ENCODE peak calls at places on chromosome 7, in nine cellular contexts. C is CD4-positive, alpha-beta memory T cell; N is GM23248; L is lower lobe of right lung; B is A549; G is Panc1; S is colonic mucosa; V is Caco-2; P is heart left ventricle. Q is an unnamed sample.
A peak's percentile ranks its signal among the peaks of the same experiment; 100 is the strongest.

GRCh38 chr7:42250411-42250810 is 13.4 kb upstream of the GLI3 start:
- DNase-seq in C (no peak), N (no peak), L (no peak), B (no peak), G (no peak), S (no peak), V (no peak), P (no peak), Q (no peak)

GRCh38 chr7:5500056-5500776 is 76.6 kb upstream of the TNRC18 start:
- DNase-seq in C (no peak), N (no peak), L (no peak), B (no peak), G (no peak), S (no peak), V (no peak), P (no peak), Q (no peak)

GRCh38 chr7:54995631-54996340 is 23.0 kb upstream of the EGFR start:
- DNase-seq in C (peak; percentile 12), N (peak; percentile 61), L (no peak), B (peak; percentile 74), G (peak; percentile 84), S (peak; percentile 47), V (no peak), P (no peak), Q (peak; percentile 59)

GRCh38 chr7:1668486-1668931 is 1.6 kb upstream of the ELFN1 start:
- DNase-seq in C (no peak), N (no peak), L (peak; percentile 35), B (peak; percentile 46), G (no peak), S (no peak), V (no peak), P (peak; percentile 47), Q (no peak)

GRCh38 chr7:22559829-22560489 is 60.0 kb upstream of the STEAP1B start:
- DNase-seq in C (peak; percentile 63), N (peak; percentile 92), L (peak; percentile 66), B (peak; percentile 85), G (peak; percentile 86), S (peak; percentile 66), V (peak; percentile 82), P (peak; percentile 70), Q (peak; percentile 95)

GRCh38 chr7:115825736-115826135 is 204.8 kb downstream of the TFEC start:
- DNase-seq in C (no peak), N (peak; percentile 42), L (no peak), B (no peak), G (no peak), S (no peak), V (no peak), P (no peak), Q (peak; percentile 36)

GRCh38 chr7:29457565-29457971 is 106.1 kb upstream of the PRR15 start:
- DNase-seq in C (no peak), N (peak; percentile 65), L (no peak), B (no peak), G (no peak), S (peak; percentile 14), V (no peak), P (no peak), Q (peak; percentile 44)

GRCh38 chr7:153847828-153848227 is 204.4 kb upstream of the DPP6 start:
- DNase-seq in C (no peak), N (no peak), L (no peak), B (no peak), G (no peak), S (no peak), V (no peak), P (no peak), Q (no peak)

GRCh38 chr7:2266911-2267310 is 24.9 kb downstream of the NUDT1 start:
- DNase-seq in C (no peak), N (peak; percentile 64), L (no peak), B (peak; percentile 61), G (no peak), S (no peak), V (no peak), P (no peak), Q (peak; percentile 56)

GRCh38 chr7:18497082-18497481 is 1.5 kb downstream of the HDAC9 start:
- DNase-seq in C (no peak), N (no peak), L (no peak), B (no peak), G (no peak), S (no peak), V (no peak), P (no peak), Q (no peak)

GRCh38 chr7:133540096-133540860 is 287.4 kb downstream of the EXOC4 start:
- DNase-seq in C (no peak), N (no peak), L (no peak), B (no peak), G (no peak), S (no peak), V (no peak), P (no peak), Q (no peak)

GRCh38 chr7:110786576-110786975 is 304.4 kb upstream of the LRRN3 start:
- DNase-seq in C (no peak), N (no peak), L (no peak), B (no peak), G (no peak), S (no peak), V (no peak), P (no peak), Q (no peak)

GRCh38 chr7:44259547-44260457 is 59.0 kb downstream of the YKT6 start:
- DNase-seq in C (no peak), N (peak; percentile 97), L (no peak), B (no peak), G (no peak), S (peak; percentile 38), V (no peak), P (peak; percentile 70), Q (peak; percentile 78)

GRCh38 chr7:99597762-99598501 is at the start of gene TMEM225B:
- DNase-seq in C (peak; percentile 31), N (no peak), L (no peak), B (no peak), G (no peak), S (no peak), V (no peak), P (no peak), Q (no peak)

GRCh38 chr7:75533926-75534325 is 41.8 kb downstream of the SPDYE5 start:
- DNase-seq in C (no peak), N (no peak), L (no peak), B (no peak), G (no peak), S (no peak), V (no peak), P (no peak), Q (no peak)

GRCh38 chr7:21927693-21928092 is 18.0 kb downstream of the CDCA7L start:
- DNase-seq in C (no peak), N (no peak), L (no peak), B (no peak), G (no peak), S (no peak), V (no peak), P (no peak), Q (no peak)

GRCh38 chr7:400901-401485 is 111.0 kb downstream of the FOXL3 start:
- DNase-seq in C (no peak), N (no peak), L (peak; percentile 19), B (no peak), G (no peak), S (no peak), V (no peak), P (peak; percentile 16), Q (no peak)

GRCh38 chr7:120114626-120115025 is 158.3 kb upstream of the KCND2 start:
- DNase-seq in C (no peak), N (no peak), L (no peak), B (no peak), G (no peak), S (no peak), V (no peak), P (no peak), Q (no peak)

GRCh38 chr7:95630702-95631458 is 34.6 kb upstream of the PDK4 start:
- DNase-seq in C (no peak), N (peak; percentile 56), L (no peak), B (no peak), G (no peak), S (no peak), V (no peak), P (no peak), Q (peak; percentile 59)

GRCh38 chr7:35991511-35992232 is 161.4 kb upstream of the EEPD1 start:
- DNase-seq in C (no peak), N (no peak), L (no peak), B (no peak), G (no peak), S (no peak), V (no peak), P (no peak), Q (no peak)

GRCh38 chr7:30583181-30583580 is 11.5 kb upstream of the GARS1 start:
- DNase-seq in C (no peak), N (no peak), L (no peak), B (no peak), G (no peak), S (no peak), V (no peak), P (no peak), Q (no peak)
- H3K9me3 ChIP-seq in C (no peaks in the 10 kb centered on the region), N (no peaks in the 10 kb centered on the region), L (no peaks in the 10 kb centered on the region), B (no peaks in the 10 kb centered on the region), G (peaks cover 11% of the 10 kb centered on the region), S (no peaks in the 10 kb centered on the region), V (no peaks in the 10 kb centered on the region), P (no peaks in the 10 kb centered on the region), Q (peaks cover 4% of the 10 kb centered on the region)

DNA sequence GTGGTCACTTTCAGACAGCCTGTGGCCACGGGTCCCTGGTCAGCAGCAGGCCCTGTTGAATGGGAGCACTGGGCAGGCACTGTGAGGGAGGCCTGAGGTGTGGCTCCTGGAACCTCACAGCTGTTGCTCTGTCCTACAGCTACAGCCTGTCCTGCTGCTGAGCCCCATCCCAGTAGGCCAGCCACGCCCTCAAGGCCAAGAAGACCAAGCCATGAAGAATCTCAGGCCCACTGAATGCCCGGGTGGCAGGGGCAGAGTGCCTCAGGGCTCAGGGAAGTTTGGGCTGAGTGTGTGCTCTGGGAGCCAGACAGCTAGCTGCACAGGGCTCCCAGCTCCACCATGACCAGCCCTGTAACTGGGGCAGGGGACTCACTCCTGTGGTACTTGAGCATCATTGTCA is 363.5 kb upstream of the NUPR2 start:
- DNase-seq in C (no peak), N (no peak), L (no peak), B (no peak), G (no peak), S (no peak), V (no peak), P (no peak), Q (no peak)
- H3K9me3 ChIP-seq in C (peaks cover 19% of the 10 kb centered on the region), N (no peaks in the 10 kb centered on the region), L (peaks cover 69% of the 10 kb centered on the region), B (peaks cover 19% of the 10 kb centered on the region), G (peaks cover 3% of the 10 kb centered on the region), S (no peaks in the 10 kb centered on the region), V (no peaks in the 10 kb centered on the region), P (peaks cover 98% of the 10 kb centered on the region), Q (peaks cover 86% of the 10 kb centered on the region)

GRCh38 chr7:157846281-157846680 is 509.5 kb downstream of the DNAJB6 start:
- DNase-seq in C (no peak), N (no peak), L (no peak), B (no peak), G (no peak), S (no peak), V (no peak), P (no peak), Q (no peak)
- H3K9me3 ChIP-seq in C (no peaks in the 10 kb centered on the region), N (no peaks in the 10 kb centered on the region), L (no peaks in the 10 kb centered on the region), B (no peaks in the 10 kb centered on the region), G (no peaks in the 10 kb centered on the region), S (no peaks in the 10 kb centered on the region), V (no peaks in the 10 kb centered on the region), P (no peaks in the 10 kb centered on the region), Q (peaks cover 2% of the 10 kb centered on the region)

DNA sequence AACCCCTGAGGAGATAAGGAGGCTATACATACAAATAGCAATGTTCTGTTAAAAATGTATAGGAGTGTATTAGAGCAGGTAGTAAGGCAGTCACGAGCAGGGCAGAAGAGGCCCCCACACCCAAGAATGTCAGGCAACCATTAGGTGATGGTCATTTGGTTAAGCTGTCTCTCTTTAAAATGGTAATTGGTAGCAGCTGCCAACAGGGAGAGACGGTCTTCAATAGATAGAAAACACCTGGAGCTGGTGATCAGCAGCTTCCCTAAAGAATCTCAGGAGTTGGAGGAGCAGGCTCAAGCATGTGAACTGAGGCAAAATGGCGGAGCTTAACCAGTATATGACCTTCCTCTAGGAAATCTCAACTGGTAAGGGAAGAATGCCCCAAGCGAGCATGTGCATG is 26.4 kb upstream of the HTR5A start:
- DNase-seq in C (no peak), N (no peak), L (no peak), B (no peak), G (no peak), S (no peak), V (no peak), P (no peak), Q (no peak)
- H3K9me3 ChIP-seq in C (no peaks in the 10 kb centered on the region), N (no peaks in the 10 kb centered on the region), L (no peaks in the 10 kb centered on the region), B (no peaks in the 10 kb centered on the region), G (no peaks in the 10 kb centered on the region), S (no peaks in the 10 kb centered on the region), V (no peaks in the 10 kb centered on the region), P (no peaks in the 10 kb centered on the region), Q (no peaks in the 10 kb centered on the region)